ENCODE peak calls at places on chromosomes 3 and 15, in eight cellular contexts. E is COR-L47, P is EL, O is immature natural killer cell, D is T follicular helper cell, N is activated T-helper 1 cell treated with Interleukin-2 at 50 U/mL for 16 hours, G is HEK293T, H is NCI-H774. S is an unnamed sample.

GRCh38 chr15:32861741-32862140 is 143.9 kb downstream of the GREM1 start:
- DNase-seq in E (no peak), P (peak), O (no peak), D (no peak), N (no peak), G (no peak), H (no peak), S (no peak)

GRCh38 chr3:150783920-150784746 is 21.2 kb upstream of the SIAH2 start:
- DNase-seq in E (no peak), P (no peak), O (no peak), D (no peak), N (no peak), G (no peak), H (no peak), S (no peak)

GRCh38 chr3:32821686-32822296 is 4.0 kb downstream of the TRIM71 start:
- DNase-seq in E (no peak), P (no peak), O (no peak), D (no peak), N (no peak), G (no peak), H (no peak), S (no peak)

GRCh38 chr3:21117397-21117796 is 633.6 kb downstream of the ZNF385D start:
- DNase-seq in E (no peak), P (no peak), O (no peak), D (no peak), N (no peak), G (no peak), H (no peak), S (no peak)

GRCh38 chr3:32246079-32246675 is 7.7 kb downstream of the CMTM8 start:
- DNase-seq in E (no peak), P (no peak), O (no peak), D (no peak), N (no peak), G (no peak), H (no peak), S (no peak)

GRCh38 chr3:63349583-63350177 is 71.6 kb downstream of the SYNPR start:
- DNase-seq in E (peak), P (peak), O (peak), D (peak), N (no peak), G (peak), H (no peak), S (no peak)

GRCh38 chr15:73748731-73749130 is 4.4 kb downstream of the INSYN1 start:
- DNase-seq in E (no peak), P (no peak), O (no peak), D (no peak), N (no peak), G (no peak), H (no peak), S (no peak)

GRCh38 chr15:37370938-37371337 is 270.6 kb upstream of the MEIS2 start:
- DNase-seq in E (no peak), P (no peak), O (no peak), D (no peak), N (no peak), G (no peak), H (no peak), S (no peak)

GRCh38 chr15:75205064-75205395 is 3.3 kb downstream of the C15orf39 start:
- DNase-seq in E (no peak), P (no peak), O (no peak), D (no peak), N (no peak), G (no peak), H (no peak), S (no peak)

GRCh38 chr15:37056894-37057205 is 43.5 kb downstream of the MEIS2 start:
- DNase-seq in E (no peak), P (no peak), O (no peak), D (no peak), N (no peak), G (no peak), H (no peak), S (no peak)

GRCh38 chr15:29885183-29885582 is 62.9 kb upstream of the TJP1 start:
- DNase-seq in E (no peak), P (no peak), O (no peak), D (no peak), N (no peak), G (no peak), H (no peak), S (no peak)

GRCh38 chr3:69082805-69083204 is 1.9 kb upstream of the ARL6IP5 start:
- DNase-seq in E (no peak), P (peak), O (peak), D (peak), N (peak), G (no peak), H (no peak), S (no peak)

GRCh38 chr3:15294914-15295313 is 37.5 kb downstream of the SH3BP5 start:
- DNase-seq in E (no peak), P (no peak), O (no peak), D (no peak), N (no peak), G (no peak), H (no peak), S (no peak)

GRCh38 chr15:35281515-35281914 is 196.4 kb upstream of the NANOGP8 start:
- DNase-seq in E (no peak), P (peak), O (no peak), D (no peak), N (no peak), G (no peak), H (no peak), S (no peak)

GRCh38 chr3:72331076-72331475 is 517.2 kb downstream of the SHQ1 start:
- DNase-seq in E (no peak), P (no peak), O (no peak), D (no peak), N (no peak), G (no peak), H (no peak), S (no peak)

GRCh38 chr15:88645171-88646087 is 6.6 kb downstream of the ISG20 start:
- DNase-seq in E (no peak), P (no peak), O (no peak), D (no peak), N (no peak), G (no peak), H (no peak), S (no peak)

GRCh38 chr15:63729115-63729884 is 104.4 kb downstream of the HERC1 start:
- DNase-seq in E (no peak), P (no peak), O (no peak), D (no peak), N (no peak), G (no peak), H (no peak), S (no peak)

GRCh38 chr15:38076806-38077205 is 142.4 kb downstream of the TMCO5A start:
- DNase-seq in E (no peak), P (no peak), O (no peak), D (no peak), N (no peak), G (no peak), H (no peak), S (no peak)